ENCODE peak calls at places on chromosomes 16 and 17, in six cellular contexts. L, B, Q, P, Y and W are unnamed samples.

GRCh38 chr16:12323007-12323699 is 346.6 kb downstream of the SNX29 start:
- DNase-seq in Y (no peak), B (no peak), P (peak; percentile 85), L (no peak), Q (no peak), W (no peak)

GRCh38 chr17:7903154-7904103 is 12.7 kb downstream of the RNF227 start:
- DNase-seq in Y (no peak), P (no peak), B (peak; percentile 19), L (no peak), Q (no peak), W (peak; percentile 14)

GRCh38 chr16:82936941-82937551 is 310.3 kb downstream of the CDH13 start:
- DNase-seq in P (no peak), B (no peak), L (no peak), Q (no peak), Y (no peak), W (peak; percentile 89)

GRCh38 chr17:3668279-3669084 is at the start of the genes EMC6 and TAX1BP3:
- DNase-seq in Y (peak; percentile 99), Q (peak; percentile 99), B (peak; percentile 96), L (peak; percentile 99), P (peak; percentile 98), W (peak; percentile 94)

GRCh38 chr16:80375973-80376372 is 164.8 kb upstream of the DYNLRB2 start:
- DNase-seq in L (no peak), P (no peak), B (no peak), Q (no peak), Y (no peak), W (no peak)

GRCh38 chr17:82502207-82502606 is 17.3 kb upstream of the FOXK2 start:
- DNase-seq in L (no peak), Q (no peak), Y (peak; percentile 77), P (no peak), B (no peak), W (no peak)

GRCh38 chr17:79658811-79659207 is 48.0 kb upstream of the RBFOX3 start:
- DNase-seq in Q (peak; percentile 70), Y (no peak), L (peak; percentile 17), B (peak; percentile 32), P (peak; percentile 12), W (peak; percentile 7)

GRCh38 chr17:4514206-4514605 is 15.5 kb downstream of the SPNS2 start:
- DNase-seq in Q (no peak), P (no peak), L (no peak), Y (no peak), B (peak; percentile 62), W (no peak)

GRCh38 chr16:3509470-3509928 is 8.7 kb downstream of the CLUAP1 start:
- DNase-seq in P (no peak), L (no peak), Q (no peak), Y (no peak), B (peak; percentile 72), W (no peak)
- H3K27ac ChIP-seq in P (no peak overlapping the region), L (no peak overlapping the region), Q (no peak overlapping the region), Y (no peak overlapping the region), B (no peak overlapping the region), W (no peak overlapping the region)

DNA sequence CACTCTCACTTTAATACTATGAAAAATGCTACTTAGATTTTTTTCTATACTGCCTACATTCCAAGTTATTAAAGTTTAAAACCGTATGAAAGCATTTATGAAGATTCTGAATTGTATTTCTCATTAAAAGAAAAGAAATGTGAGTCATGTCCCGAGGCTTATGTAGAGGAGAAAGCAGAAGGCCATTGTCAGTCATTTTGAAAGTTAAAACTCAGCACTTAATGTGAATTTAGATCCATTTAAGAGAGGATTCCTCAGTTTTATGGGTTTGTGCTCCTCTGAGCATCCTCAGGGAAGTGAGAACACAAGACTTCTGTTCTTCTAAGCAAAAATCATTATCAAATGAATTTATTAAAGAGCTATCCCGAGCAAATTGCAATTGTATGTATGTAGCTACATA is 11.8 kb downstream of the C17orf75 start:
- DNase-seq in Y (no peak), Q (no peak), L (no peak), B (no peak), P (no peak), W (no peak)
- H3K4me3 ChIP-seq in Y (no peak overlapping the region), Q (no peak overlapping the region), L (no peak overlapping the region), B (no peak overlapping the region), P (no peak overlapping the region), W (no peak overlapping the region)

GRCh38 chr16:88906535-88907105 is 40.2 kb upstream of the PABPN1L start:
- DNase-seq in L (no peak), B (no peak), Q (no peak), Y (no peak), P (no peak), W (no peak)
- TF ChIP-seq CTCF in L (no peak), B (no peak), Q (no peak), Y (no peak), P (peak; percentile 24), W (no peak)

GRCh38 chr16:58582971-58583765 is 46.5 kb downstream of the CNOT1 start:
- DNase-seq in Q (no peak), L (no peak), P (no peak), Y (peak; percentile 51), B (no peak), W (peak; percentile 70)
- H3K27ac ChIP-seq in Q (no peak overlapping the region), L (no peak overlapping the region), P (no peak overlapping the region), Y (no peak overlapping the region), B (no peak overlapping the region), W (no peak overlapping the region)

GRCh38 chr16:3017806-3018506 is at the start of gene CLDN6:
- DNase-seq in B (no peak), P (peak; percentile 15), Y (no peak), L (no peak), Q (no peak), W (no peak)
- H3K4me3 ChIP-seq in B (no peak within 1 kb of the TSS), P (no peak within 1 kb of the TSS), Y (no peak within 1 kb of the TSS), L (no peak within 1 kb of the TSS), Q (no peak within 1 kb of the TSS), W (no peak within 1 kb of the TSS)

GRCh38 chr16:56350491-56351405 is 74.6 kb downstream of the AMFR start:
- DNase-seq in Y (no peak), Q (no peak), B (no peak), L (no peak), P (no peak), W (no peak)

GRCh38 chr16:56348168-56349085 is 76.9 kb downstream of the AMFR start:
- DNase-seq in Q (no peak), Y (no peak), L (no peak), P (no peak), B (no peak), W (no peak)

GRCh38 chr16:56347670-56348069 is 77.7 kb downstream of the AMFR start:
- DNase-seq in B (no peak), Y (no peak), L (no peak), Q (no peak), P (no peak), W (no peak)

GRCh38 chr16:56349711-56350161 is 75.6 kb downstream of the AMFR start:
- DNase-seq in B (no peak), L (no peak), Q (no peak), P (no peak), Y (peak; percentile 85), W (no peak)

DNA sequence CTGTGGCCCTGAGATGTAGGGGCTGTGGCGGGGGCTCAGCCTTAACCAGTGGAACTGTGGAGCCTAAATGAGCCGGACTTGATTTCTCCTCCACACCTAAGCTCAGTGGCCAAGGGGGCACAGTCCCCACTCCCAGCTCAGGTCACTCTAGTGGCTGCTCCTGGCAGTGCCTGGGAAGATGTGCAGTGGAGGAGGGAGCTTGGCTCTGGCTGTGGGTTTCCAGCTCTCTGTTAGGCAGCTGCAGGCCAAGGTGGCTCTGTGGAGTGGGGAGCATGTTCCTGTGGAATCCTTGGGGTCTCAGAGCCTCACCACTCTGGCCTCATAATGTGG is 76.3 kb downstream of the AMFR start:
- DNase-seq in Y (no peak), L (no peak), B (no peak), Q (no peak), P (no peak), W (no peak)
- TF ChIP-seq CTCF in Y (no peak), L (no peak), B (no peak), Q (no peak), P (no peak), W (peak; percentile 29)

GRCh38 chr16:69327585-69328310 is 2.6 kb downstream of the PDF start:
- DNase-seq in L (peak; percentile 21), P (no peak), Y (peak; percentile 42), Q (no peak), B (no peak), W (no peak)

GRCh38 chr16:69324585-69325253 is 5.7 kb downstream of the PDF start:
- DNase-seq in L (no peak), Y (peak; percentile 43), Q (no peak), B (no peak), P (no peak), W (no peak)

GRCh38 chr16:69324013-69324531 is 6.3 kb downstream of the PDF start:
- DNase-seq in B (no peak), Y (peak; percentile 96), Q (no peak), L (peak; percentile 71), P (no peak), W (no peak)

GRCh38 chr16:69326172-69326873 is 4.1 kb downstream of the PDF start:
- DNase-seq in Q (no peak), B (no peak), Y (peak; percentile 91), P (no peak), L (peak; percentile 23), W (no peak)

DNA sequence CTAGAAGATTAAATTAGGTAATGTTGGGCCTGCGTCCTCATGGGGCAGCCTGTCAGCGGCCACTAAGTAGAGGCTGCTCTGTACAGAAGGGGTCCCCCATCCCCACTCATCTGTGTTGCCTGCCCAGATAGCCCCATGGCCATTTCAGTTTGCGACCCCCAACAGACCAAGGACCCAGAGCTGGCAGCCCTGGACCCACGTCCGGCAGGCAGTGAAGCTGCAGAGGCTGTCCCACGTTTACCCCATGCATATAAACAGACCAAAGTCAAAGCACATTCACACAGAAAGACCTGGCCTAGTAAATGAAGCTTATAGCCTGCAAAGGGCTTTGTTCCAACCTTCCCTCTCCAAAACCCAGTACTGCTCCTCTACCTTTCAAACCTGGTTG is 4.6 kb downstream of the PDF start:
- DNase-seq in B (no peak), Q (no peak), Y (peak; percentile 51), P (no peak), L (peak; percentile 22), W (no peak)
- H3K27ac ChIP-seq in B (no peak overlapping the region), Q (no peak overlapping the region), Y (peak overlapping the region; percentile 52), P (no peak overlapping the region), L (no peak overlapping the region), W (no peak overlapping the region)

GRCh38 chr17:19642373-19642893 is 6.1 kb upstream of the ALDH3A2 start:
- DNase-seq in P (no peak), Q (no peak), L (no peak), Y (no peak), B (peak; percentile 52), W (no peak)
- H3K4me3 ChIP-seq in P (no peak overlapping the region), Q (no peak overlapping the region), L (no peak overlapping the region), Y (peak overlapping the region; percentile 17), B (no peak overlapping the region), W (no peak overlapping the region)

GRCh38 chr17:72117748-72118587 is 2.9 kb upstream of the SOX9 start:
- DNase-seq in Y (no peak), P (no peak), Q (no peak), B (no peak), L (no peak), W (no peak)
- TF ChIP-seq CTCF in Y (no peak), P (no peak), Q (no peak), B (no peak), L (no peak), W (no peak)